ENCODE peak calls at places on chromosome 13, in seven cellular contexts. One of them, this sample, is unnamed.

GRCh38 chr13:42011601-42012401 is 36.6 kb upstream of the DGKH start:
- DNase-seq in Panc1: no peak
- DNase-seq in WTC11: peak
- DNase-seq in breast epithelium: peak
- DNase-seq in activated CD8-positive, alpha-beta T cell treated with anti-CD3 and anti-CD28 coated beads for 36 hours: no peak
- DNase-seq in B cell: no peak
- DNase-seq in upper lobe of right lung: no peak
- DNase-seq in this sample: no peak

GRCh38 chr13:84645196-84646071 is 763.2 kb upstream of the SLITRK1 start:
- DNase-seq in B cell: no peak
- DNase-seq in Panc1: no peak
- DNase-seq in activated CD8-positive, alpha-beta T cell treated with anti-CD3 and anti-CD28 coated beads for 36 hours: no peak
- DNase-seq in breast epithelium: no peak
- DNase-seq in upper lobe of right lung: no peak
- DNase-seq in WTC11: no peak
- DNase-seq in this sample: no peak

GRCh38 chr13:25770601-25771000 is 281.2 kb downstream of the SHISA2 start:
- DNase-seq in upper lobe of right lung: no peak
- DNase-seq in WTC11: no peak
- DNase-seq in Panc1: no peak
- DNase-seq in breast epithelium: no peak
- DNase-seq in activated CD8-positive, alpha-beta T cell treated with anti-CD3 and anti-CD28 coated beads for 36 hours: no peak
- DNase-seq in B cell: no peak
- DNase-seq in this sample: no peak

GRCh38 chr13:37138169-37138568 is 32.7 kb upstream of the CSNK1A1L start:
- DNase-seq in upper lobe of right lung: no peak
- DNase-seq in Panc1: no peak
- DNase-seq in activated CD8-positive, alpha-beta T cell treated with anti-CD3 and anti-CD28 coated beads for 36 hours: no peak
- DNase-seq in WTC11: peak
- DNase-seq in B cell: no peak
- DNase-seq in breast epithelium: no peak
- DNase-seq in this sample: no peak

GRCh38 chr13:105363747-105364177 is 1171.7 kb downstream of the EFNB2 start:
- DNase-seq in WTC11: no peak
- DNase-seq in Panc1: no peak
- DNase-seq in breast epithelium: no peak
- DNase-seq in B cell: no peak
- DNase-seq in upper lobe of right lung: no peak
- DNase-seq in activated CD8-positive, alpha-beta T cell treated with anti-CD3 and anti-CD28 coated beads for 36 hours: no peak
- DNase-seq in this sample: no peak

GRCh38 chr13:113096745-113097305 is 8.8 kb upstream of the F7 start:
- DNase-seq in activated CD8-positive, alpha-beta T cell treated with anti-CD3 and anti-CD28 coated beads for 36 hours: no peak
- DNase-seq in WTC11: no peak
- DNase-seq in breast epithelium: no peak
- DNase-seq in upper lobe of right lung: no peak
- DNase-seq in B cell: no peak
- DNase-seq in Panc1: no peak
- DNase-seq in this sample: no peak

GRCh38 chr13:64718116-64718515 is 2512.0 kb downstream of the PCDH9 start:
- DNase-seq in upper lobe of right lung: no peak
- DNase-seq in activated CD8-positive, alpha-beta T cell treated with anti-CD3 and anti-CD28 coated beads for 36 hours: no peak
- DNase-seq in B cell: no peak
- DNase-seq in Panc1: no peak
- DNase-seq in WTC11: no peak
- DNase-seq in breast epithelium: no peak
- DNase-seq in this sample: no peak

GRCh38 chr13:92143766-92144165 is 745.3 kb downstream of the GPC5 start:
- DNase-seq in B cell: no peak
- DNase-seq in WTC11: no peak
- DNase-seq in activated CD8-positive, alpha-beta T cell treated with anti-CD3 and anti-CD28 coated beads for 36 hours: no peak
- DNase-seq in Panc1: no peak
- DNase-seq in upper lobe of right lung: no peak
- DNase-seq in breast epithelium: no peak
- DNase-seq in this sample: no peak

GRCh38 chr13:78722700-78723099 is 63.7 kb upstream of the OBI1 start:
- DNase-seq in WTC11: no peak
- DNase-seq in activated CD8-positive, alpha-beta T cell treated with anti-CD3 and anti-CD28 coated beads for 36 hours: no peak
- DNase-seq in upper lobe of right lung: no peak
- DNase-seq in breast epithelium: no peak
- DNase-seq in Panc1: no peak
- DNase-seq in B cell: no peak
- DNase-seq in this sample: no peak

GRCh38 chr13:105343134-105343806 is 1192.2 kb downstream of the EFNB2 start:
- DNase-seq in upper lobe of right lung: no peak
- DNase-seq in Panc1: no peak
- DNase-seq in WTC11: no peak
- DNase-seq in activated CD8-positive, alpha-beta T cell treated with anti-CD3 and anti-CD28 coated beads for 36 hours: no peak
- DNase-seq in breast epithelium: no peak
- DNase-seq in B cell: no peak
- DNase-seq in this sample: no peak

DNA sequence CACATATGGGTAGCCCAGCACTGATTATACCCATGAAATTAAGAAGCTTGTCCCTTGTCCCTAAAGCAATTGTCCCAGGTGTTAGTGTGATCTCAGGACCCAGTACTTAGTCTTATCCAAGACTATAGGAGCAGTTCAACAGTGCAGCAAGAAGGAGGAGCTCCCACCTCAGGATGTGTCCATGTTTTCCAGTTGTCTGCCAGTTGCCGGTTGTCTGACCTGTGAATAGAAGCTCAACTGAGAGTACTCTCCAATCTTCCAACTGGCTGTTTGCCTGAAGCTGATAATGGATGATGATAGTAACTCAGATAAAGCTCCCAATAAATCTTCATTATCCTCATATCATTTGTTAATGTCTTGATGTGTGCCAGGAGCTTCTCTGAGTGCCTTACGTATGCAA is 107.2 kb upstream of the HTR2A start:
- DNase-seq in activated CD8-positive, alpha-beta T cell treated with anti-CD3 and anti-CD28 coated beads for 36 hours: no peak
- DNase-seq in breast epithelium: no peak
- DNase-seq in Panc1: no peak
- DNase-seq in WTC11: no peak
- DNase-seq in B cell: no peak
- DNase-seq in upper lobe of right lung: no peak
- DNase-seq in this sample: no peak
- TF ChIP-seq CTCF in activated CD8-positive, alpha-beta T cell treated with anti-CD3 and anti-CD28 coated beads for 36 hours: no peak
- TF ChIP-seq CTCF in breast epithelium: no peak
- TF ChIP-seq CTCF in Panc1: no peak
- TF ChIP-seq CTCF in WTC11: no peak
- TF ChIP-seq CTCF in B cell: no peak
- TF ChIP-seq CTCF in upper lobe of right lung: no peak
- TF ChIP-seq CTCF in this sample: no peak

GRCh38 chr13:75800545-75800944 is 164.4 kb downstream of the LMO7 start:
- DNase-seq in Panc1: no peak
- DNase-seq in upper lobe of right lung: no peak
- DNase-seq in B cell: no peak
- DNase-seq in WTC11: no peak
- DNase-seq in activated CD8-positive, alpha-beta T cell treated with anti-CD3 and anti-CD28 coated beads for 36 hours: no peak
- DNase-seq in breast epithelium: no peak
- DNase-seq in this sample: no peak
- TF ChIP-seq CTCF in Panc1: peak
- TF ChIP-seq CTCF in upper lobe of right lung: no peak
- TF ChIP-seq CTCF in B cell: no peak
- TF ChIP-seq CTCF in WTC11: no peak
- TF ChIP-seq CTCF in activated CD8-positive, alpha-beta T cell treated with anti-CD3 and anti-CD28 coated beads for 36 hours: no peak
- TF ChIP-seq CTCF in breast epithelium: no peak
- TF ChIP-seq CTCF in this sample: no peak

GRCh38 chr13:21230516-21230915 is 54.1 kb downstream of the MRPL57 start:
- DNase-seq in activated CD8-positive, alpha-beta T cell treated with anti-CD3 and anti-CD28 coated beads for 36 hours: no peak
- DNase-seq in Panc1: no peak
- DNase-seq in upper lobe of right lung: no peak
- DNase-seq in WTC11: no peak
- DNase-seq in B cell: no peak
- DNase-seq in breast epithelium: no peak
- DNase-seq in this sample: no peak

GRCh38 chr13:21228738-21229137 is 52.3 kb downstream of the MRPL57 start:
- DNase-seq in breast epithelium: no peak
- DNase-seq in WTC11: no peak
- DNase-seq in activated CD8-positive, alpha-beta T cell treated with anti-CD3 and anti-CD28 coated beads for 36 hours: no peak
- DNase-seq in Panc1: no peak
- DNase-seq in upper lobe of right lung: no peak
- DNase-seq in B cell: no peak
- DNase-seq in this sample: no peak

GRCh38 chr13:21231426-21231945 is 55.0 kb downstream of the MRPL57 start:
- DNase-seq in WTC11: no peak
- DNase-seq in Panc1: no peak
- DNase-seq in activated CD8-positive, alpha-beta T cell treated with anti-CD3 and anti-CD28 coated beads for 36 hours: no peak
- DNase-seq in B cell: no peak
- DNase-seq in breast epithelium: no peak
- DNase-seq in upper lobe of right lung: no peak
- DNase-seq in this sample: no peak

GRCh38 chr13:21227917-21228316 is 51.5 kb downstream of the MRPL57 start:
- DNase-seq in breast epithelium: no peak
- DNase-seq in WTC11: no peak
- DNase-seq in Panc1: no peak
- DNase-seq in activated CD8-positive, alpha-beta T cell treated with anti-CD3 and anti-CD28 coated beads for 36 hours: no peak
- DNase-seq in B cell: no peak
- DNase-seq in upper lobe of right lung: no peak
- DNase-seq in this sample: no peak

GRCh38 chr13:21229241-21230024 is 53.0 kb downstream of the MRPL57 start:
- DNase-seq in breast epithelium: no peak
- DNase-seq in Panc1: no peak
- DNase-seq in WTC11: no peak
- DNase-seq in B cell: no peak
- DNase-seq in activated CD8-positive, alpha-beta T cell treated with anti-CD3 and anti-CD28 coated beads for 36 hours: no peak
- DNase-seq in upper lobe of right lung: no peak
- DNase-seq in this sample: no peak
- TF ChIP-seq CTCF in breast epithelium: no peak
- TF ChIP-seq CTCF in Panc1: no peak
- TF ChIP-seq CTCF in WTC11: no peak
- TF ChIP-seq CTCF in B cell: no peak
- TF ChIP-seq CTCF in activated CD8-positive, alpha-beta T cell treated with anti-CD3 and anti-CD28 coated beads for 36 hours: no peak
- TF ChIP-seq CTCF in upper lobe of right lung: no peak
- TF ChIP-seq CTCF in this sample: no peak

GRCh38 chr13:39273953-39274352 is 235.7 kb downstream of the NHLRC3 start:
- DNase-seq in breast epithelium: no peak
- DNase-seq in Panc1: no peak
- DNase-seq in WTC11: peak
- DNase-seq in upper lobe of right lung: no peak
- DNase-seq in B cell: no peak
- DNase-seq in activated CD8-positive, alpha-beta T cell treated with anti-CD3 and anti-CD28 coated beads for 36 hours: peak
- DNase-seq in this sample: no peak
- TF ChIP-seq CTCF in breast epithelium: no peak
- TF ChIP-seq CTCF in Panc1: peak
- TF ChIP-seq CTCF in WTC11: no peak
- TF ChIP-seq CTCF in upper lobe of right lung: peak
- TF ChIP-seq CTCF in B cell: no peak
- TF ChIP-seq CTCF in activated CD8-positive, alpha-beta T cell treated with anti-CD3 and anti-CD28 coated beads for 36 hours: no peak
- TF ChIP-seq CTCF in this sample: peak

DNA sequence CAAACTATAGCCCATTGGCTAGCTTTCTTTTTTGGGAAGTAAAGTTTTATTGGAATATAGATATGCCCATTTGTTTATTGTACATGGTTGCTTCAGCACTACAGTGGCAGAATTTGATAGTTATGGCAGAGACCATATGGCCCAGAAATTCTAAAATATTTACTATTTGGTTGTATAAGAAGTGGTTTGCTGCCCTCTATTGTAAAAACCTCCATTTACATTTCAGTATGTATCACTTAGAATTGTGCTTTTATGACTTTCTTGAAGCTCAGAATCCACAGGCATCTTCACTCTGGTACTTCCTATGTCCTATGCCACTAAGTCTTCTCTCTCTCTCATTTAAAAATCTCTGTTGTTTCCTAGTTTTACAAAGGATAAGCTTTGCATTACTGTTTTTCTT is 37.7 kb downstream of the DLEU7 start:
- DNase-seq in activated CD8-positive, alpha-beta T cell treated with anti-CD3 and anti-CD28 coated beads for 36 hours: no peak
- DNase-seq in WTC11: no peak
- DNase-seq in breast epithelium: no peak
- DNase-seq in Panc1: no peak
- DNase-seq in B cell: no peak
- DNase-seq in upper lobe of right lung: no peak
- DNase-seq in this sample: no peak
- TF ChIP-seq CTCF in activated CD8-positive, alpha-beta T cell treated with anti-CD3 and anti-CD28 coated beads for 36 hours: peak
- TF ChIP-seq CTCF in WTC11: no peak
- TF ChIP-seq CTCF in breast epithelium: no peak
- TF ChIP-seq CTCF in Panc1: peak
- TF ChIP-seq CTCF in B cell: no peak
- TF ChIP-seq CTCF in upper lobe of right lung: no peak
- TF ChIP-seq CTCF in this sample: no peak

DNA sequence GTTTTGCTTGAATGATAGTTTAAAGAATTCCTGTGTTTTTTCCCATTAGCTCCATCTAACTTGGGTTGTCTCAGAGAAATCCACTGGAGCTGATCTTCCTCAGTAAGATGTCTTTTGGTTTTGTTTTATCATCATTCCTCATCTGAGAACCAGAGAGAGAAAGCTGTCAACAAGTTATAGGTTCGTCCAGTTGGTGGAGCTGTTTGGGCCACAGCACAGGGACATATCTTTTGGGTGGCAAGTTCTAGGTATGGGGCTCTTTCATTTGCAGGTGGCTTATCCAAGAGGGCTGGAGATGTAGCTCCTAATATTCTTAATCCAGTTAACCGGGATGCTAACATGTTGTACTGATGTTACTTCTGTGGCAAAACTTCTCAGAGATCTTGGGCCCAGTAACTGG is 174.2 kb downstream of the KCNRG start:
- DNase-seq in WTC11: no peak
- DNase-seq in B cell: no peak
- DNase-seq in breast epithelium: no peak
- DNase-seq in upper lobe of right lung: no peak
- DNase-seq in activated CD8-positive, alpha-beta T cell treated with anti-CD3 and anti-CD28 coated beads for 36 hours: peak
- DNase-seq in Panc1: no peak
- DNase-seq in this sample: no peak
- TF ChIP-seq CTCF in WTC11: no peak
- TF ChIP-seq CTCF in B cell: no peak
- TF ChIP-seq CTCF in breast epithelium: no peak
- TF ChIP-seq CTCF in upper lobe of right lung: no peak
- TF ChIP-seq CTCF in activated CD8-positive, alpha-beta T cell treated with anti-CD3 and anti-CD28 coated beads for 36 hours: peak
- TF ChIP-seq CTCF in Panc1: peak
- TF ChIP-seq CTCF in this sample: no peak

DNA sequence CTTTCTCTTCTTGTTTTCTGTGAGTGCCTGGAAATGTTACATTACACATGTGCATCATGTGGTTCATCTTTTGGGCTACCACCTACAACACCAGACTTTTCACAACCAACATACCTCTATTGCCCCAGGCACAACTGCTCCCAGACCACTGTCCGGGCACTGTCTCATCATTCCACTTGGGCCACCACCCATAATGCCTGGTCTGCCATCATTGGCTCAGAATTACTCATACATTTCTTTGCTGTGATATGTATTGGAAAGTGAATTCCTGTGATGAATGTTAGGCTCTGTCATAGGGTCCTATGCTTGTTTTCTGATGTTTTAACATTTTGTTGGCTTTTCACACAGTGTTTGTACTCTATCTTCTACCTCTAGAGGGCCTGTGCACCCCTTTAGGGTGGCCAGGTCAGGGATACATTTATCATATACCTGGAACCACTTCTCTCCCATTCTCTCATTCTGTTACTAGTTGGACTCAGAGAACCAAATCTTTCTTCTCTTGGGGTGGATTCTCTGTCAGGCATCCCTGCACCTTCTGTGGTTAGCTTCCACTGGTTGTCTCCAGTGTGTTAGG is 172.8 kb downstream of the NHLRC3 start:
- DNase-seq in Panc1: no peak
- DNase-seq in WTC11: no peak
- DNase-seq in breast epithelium: no peak
- DNase-seq in B cell: no peak
- DNase-seq in upper lobe of right lung: no peak
- DNase-seq in activated CD8-positive, alpha-beta T cell treated with anti-CD3 and anti-CD28 coated beads for 36 hours: no peak
- DNase-seq in this sample: no peak
- TF ChIP-seq CTCF in Panc1: no peak
- TF ChIP-seq CTCF in WTC11: no peak
- TF ChIP-seq CTCF in breast epithelium: no peak
- TF ChIP-seq CTCF in B cell: no peak
- TF ChIP-seq CTCF in upper lobe of right lung: no peak
- TF ChIP-seq CTCF in activated CD8-positive, alpha-beta T cell treated with anti-CD3 and anti-CD28 coated beads for 36 hours: no peak
- TF ChIP-seq CTCF in this sample: no peak

This sample was measured in GM10248.